ENCODE peak calls at places on chromosomes 1 and 21, in ten cellular contexts. V, R, F, H, B, U, Y, G, T and E are unnamed samples. For H3K4me1, the result is how much of the 10 kb centered on the place peaks cover.

GRCh38 chr1:21641076-21641475 is 28.1 kb downstream of the RAP1GAP start:
- DNase-seq in V (no peak), R (no peak), F (no peak), H (no peak), B (no peak), U (no peak), Y (no peak), G (no peak), T (no peak), E (no peak)

GRCh38 chr1:98821379-98821778 is 159.9 kb downstream of the SNX7 start:
- DNase-seq in V (no peak), R (no peak), F (no peak), H (no peak), B (no peak), U (no peak), Y (no peak), G (no peak), T (no peak), E (no peak)

GRCh38 chr1:20584890-20585289 is 4.0 kb upstream of the CDA start:
- DNase-seq in V (peak), R (no peak), F (no peak), H (no peak), B (peak), U (no peak), Y (no peak), G (no peak), T (no peak), E (no peak)

GRCh38 chr1:144101397-144102050 is 129.7 kb upstream of the FAM72C start:
- DNase-seq in V (no peak), R (peak), F (no peak), H (peak), B (no peak), U (peak), Y (peak), G (no peak), T (no peak), E (no peak)

GRCh38 chr1:194813109-194813508 is 1626.7 kb upstream of the B3GALT2 start:
- DNase-seq in V (no peak), R (no peak), F (no peak), H (peak), B (no peak), U (no peak), Y (no peak), G (no peak), T (no peak), E (no peak)

GRCh38 chr1:51973587-51974474 is 16.7 kb downstream of the RAB3B start:
- DNase-seq in V (no peak), R (no peak), F (no peak), H (no peak), B (peak), U (no peak), Y (no peak), G (no peak), T (peak), E (no peak)

GRCh38 chr1:19533626-19534025 is 48.3 kb upstream of the CAPZB start:
- DNase-seq in V (no peak), R (peak), F (no peak), H (no peak), B (no peak), U (peak), Y (no peak), G (no peak), T (no peak), E (no peak)

GRCh38 chr1:59154406-59154805 is 142.5 kb upstream of the FGGY start:
- DNase-seq in V (no peak), R (no peak), F (no peak), H (no peak), B (no peak), U (no peak), Y (no peak), G (no peak), T (no peak), E (no peak)

GRCh38 chr1:119822406-119822805 is 11.1 kb upstream of the REG4 start:
- DNase-seq in V (no peak), R (no peak), F (no peak), H (no peak), B (no peak), U (no peak), Y (no peak), G (no peak), T (no peak), E (no peak)

GRCh38 chr21:39604951-39605350 is 7.8 kb upstream of the B3GALT5 start:
- DNase-seq in V (no peak), R (no peak), F (no peak), H (no peak), B (no peak), U (no peak), Y (no peak), G (no peak), T (no peak), E (no peak)

GRCh38 chr1:159173303-159173702 is 1.9 kb downstream of the CADM3 start:
- DNase-seq in V (no peak), R (no peak), F (no peak), H (no peak), B (no peak), U (no peak), Y (no peak), G (no peak), T (no peak), E (no peak)

GRCh38 chr1:190102757-190103326 is 374.8 kb downstream of the BRINP3 start:
- DNase-seq in V (no peak), R (no peak), F (no peak), H (no peak), B (no peak), U (no peak), Y (no peak), G (no peak), T (no peak), E (no peak)

GRCh38 chr1:160207118-160207650 is 2.0 kb downstream of the PEA15 start:
- DNase-seq in V (no peak), R (no peak), F (no peak), H (no peak), B (no peak), U (no peak), Y (no peak), G (no peak), T (no peak), E (no peak)

GRCh38 chr1:50474859-50475809 is 51.9 kb upstream of the DMRTA2 start:
- DNase-seq in V (peak), R (no peak), F (no peak), H (peak), B (peak), U (no peak), Y (no peak), G (no peak), T (no peak), E (no peak)

GRCh38 chr1:145898756-145899155 is 11.1 kb downstream of the ITGA10 start:
- DNase-seq in V (no peak), R (no peak), F (no peak), H (no peak), B (no peak), U (no peak), Y (no peak), G (no peak), T (no peak), E (no peak)

GRCh38 chr1:23539698-23540266 is 8.7 kb upstream of the E2F2 start:
- DNase-seq in V (peak), R (peak), F (peak), H (peak), B (peak), U (peak), Y (peak), G (peak), T (peak), E (peak)

GRCh38 chr21:44875341-44875740 is 1.9 kb upstream of the PTTG1IP start:
- DNase-seq in V (no peak), R (no peak), F (no peak), H (no peak), B (peak), U (no peak), Y (no peak), G (peak), T (peak), E (no peak)

GRCh38 chr1:29835486-29836273 is 599.4 kb downstream of the PTPRU start:
- DNase-seq in V (no peak), R (no peak), F (no peak), H (no peak), B (no peak), U (no peak), Y (no peak), G (no peak), T (no peak), E (no peak)

GRCh38 chr1:171794085-171794484 is 12.6 kb downstream of the METTL13 start:
- DNase-seq in V (no peak), R (no peak), F (peak), H (no peak), B (peak), U (no peak), Y (no peak), G (no peak), T (no peak), E (no peak)

GRCh38 chr1:65141394-65141793 is 6.6 kb upstream of the AK4 start:
- DNase-seq in V (no peak), R (no peak), F (no peak), H (peak), B (no peak), U (no peak), Y (no peak), G (no peak), T (peak), E (no peak)

GRCh38 chr1:84672080-84672735 is 18.1 kb downstream of the SSX2IP start:
- DNase-seq in V (no peak), R (no peak), F (no peak), H (no peak), B (no peak), U (no peak), Y (no peak), G (no peak), T (no peak), E (no peak)

GRCh38 chr1:218027152-218027551 is 257.9 kb upstream of the RRP15 start:
- DNase-seq in V (no peak), R (no peak), F (no peak), H (no peak), B (no peak), U (no peak), Y (no peak), G (no peak), T (no peak), E (no peak)

GRCh38 chr1:20634594-20635084 is 1.4 kb downstream of the PINK1 start:
- DNase-seq in V (peak), R (peak), F (no peak), H (peak), B (peak), U (no peak), Y (peak), G (peak), T (peak), E (peak)

GRCh38 chr1:32014199-32014936 is 700 bp downstream of the KHDRBS1 start:
- DNase-seq in V (peak), R (peak), F (no peak), H (peak), B (peak), U (peak), Y (peak), G (peak), T (peak), E (peak)

GRCh38 chr1:165907256-165907857 is 79.9 kb downstream of the UCK2 start:
- DNase-seq in V (no peak), R (no peak), F (no peak), H (no peak), B (peak), U (no peak), Y (no peak), G (no peak), T (no peak), E (no peak)

GRCh38 chr1:12031039-12031980 is 12.0 kb downstream of the MIIP start:
- DNase-seq in V (peak), R (peak), F (no peak), H (no peak), B (peak), U (no peak), Y (peak), G (no peak), T (peak), E (no peak)

GRCh38 chr21:42365770-42366169 is 565 bp downstream of the TFF1 start:
- DNase-seq in V (no peak), R (no peak), F (no peak), H (no peak), B (no peak), U (no peak), Y (no peak), G (no peak), T (no peak), E (no peak)

GRCh38 chr21:45977396-45977795 is 4.2 kb upstream of the COL6A1 start:
- DNase-seq in V (peak), R (no peak), F (no peak), H (no peak), B (no peak), U (peak), Y (no peak), G (no peak), T (no peak), E (no peak)

GRCh38 chr1:214588963-214589597 is 13.9 kb upstream of the CENPF start:
- DNase-seq in V (no peak), R (no peak), F (no peak), H (no peak), B (peak), U (no peak), Y (no peak), G (no peak), T (no peak), E (no peak)

GRCh38 chr1:170856455-170856854 is 78.9 kb upstream of the MROH9 start:
- DNase-seq in V (no peak), R (no peak), F (no peak), H (no peak), B (no peak), U (no peak), Y (no peak), G (no peak), T (no peak), E (no peak)

GRCh38 chr1:244941121-244941520 is 76.8 kb upstream of the HNRNPU start:
- DNase-seq in V (no peak), R (no peak), F (no peak), H (no peak), B (no peak), U (no peak), Y (no peak), G (no peak), T (no peak), E (no peak)

GRCh38 chr1:55645286-55645685 is 430.1 kb upstream of the USP24 start:
- DNase-seq in V (no peak), R (no peak), F (no peak), H (no peak), B (no peak), U (no peak), Y (no peak), G (no peak), T (no peak), E (no peak)

GRCh38 chr1:44964396-44964795 is 22.0 kb downstream of the EIF2B3 start:
- DNase-seq in V (no peak), R (no peak), F (no peak), H (no peak), B (no peak), U (no peak), Y (no peak), G (no peak), T (no peak), E (no peak)

GRCh38 chr1:196355206-196355786 is 252.9 kb downstream of the KCNT2 start:
- DNase-seq in V (peak), R (no peak), F (no peak), H (peak), B (peak), U (no peak), Y (no peak), G (no peak), T (peak), E (no peak)

GRCh38 chr1:202238914-202239313 is 45.3 kb downstream of the LGR6 start:
- DNase-seq in V (no peak), R (no peak), F (no peak), H (no peak), B (no peak), U (peak), Y (no peak), G (no peak), T (no peak), E (no peak)

GRCh38 chr1:31867546-31867945 is 51.7 kb upstream of the SPOCD1 start:
- DNase-seq in V (no peak), R (no peak), F (no peak), H (no peak), B (no peak), U (no peak), Y (no peak), G (no peak), T (no peak), E (no peak)

GRCh38 chr1:192539450-192540132 is 36.0 kb upstream of the RGS1 start:
- DNase-seq in V (peak), R (no peak), F (no peak), H (peak), B (peak), U (no peak), Y (no peak), G (peak), T (peak), E (no peak)

GRCh38 chr1:202349263-202349928 is 897 bp downstream of the PPP1R12B start:
- DNase-seq in V (no peak), R (no peak), F (no peak), H (peak), B (peak), U (peak), Y (peak), G (peak), T (peak), E (no peak)

GRCh38 chr1:68217060-68217554 is 15.2 kb downstream of the WLS start:
- DNase-seq in V (no peak), R (no peak), F (no peak), H (no peak), B (no peak), U (no peak), Y (no peak), G (no peak), T (no peak), E (no peak)
- H3K27ac ChIP-seq in V (no peak), R (no peak), F (no peak), H (no peak), B (no peak), U (no peak), Y (no peak), G (no peak), T (no peak), E (no peak)

GRCh38 chr21:41362605-41363369 is 960 bp downstream of the MX2 start:
- DNase-seq in V (no peak), R (no peak), F (no peak), H (no peak), B (no peak), U (no peak), Y (no peak), G (no peak), T (no peak), E (peak)
- H3K4me3 ChIP-seq in V (no peak), R (peak), F (peak), H (no peak), B (no peak), U (peak), Y (no peak), G (peak), T (no peak), E (peak)

GRCh38 chr1:204148098-204148406 is 3.8 kb downstream of the ETNK2 start:
- DNase-seq in V (no peak), R (no peak), F (no peak), H (no peak), B (no peak), U (no peak), Y (no peak), G (no peak), T (no peak), E (no peak)

GRCh38 chr1:204146309-204146708 is 5.5 kb downstream of the ETNK2 start:
- DNase-seq in V (no peak), R (no peak), F (no peak), H (no peak), B (no peak), U (no peak), Y (no peak), G (no peak), T (no peak), E (no peak)

GRCh38 chr1:204145033-204145504 is 6.8 kb downstream of the ETNK2 start:
- DNase-seq in V (no peak), R (no peak), F (no peak), H (no peak), B (no peak), U (no peak), Y (no peak), G (no peak), T (no peak), E (no peak)

GRCh38 chr1:204147392-204148097 is 4.3 kb downstream of the ETNK2 start:
- DNase-seq in V (peak), R (no peak), F (no peak), H (no peak), B (no peak), U (no peak), Y (no peak), G (no peak), T (no peak), E (no peak)

DNA sequence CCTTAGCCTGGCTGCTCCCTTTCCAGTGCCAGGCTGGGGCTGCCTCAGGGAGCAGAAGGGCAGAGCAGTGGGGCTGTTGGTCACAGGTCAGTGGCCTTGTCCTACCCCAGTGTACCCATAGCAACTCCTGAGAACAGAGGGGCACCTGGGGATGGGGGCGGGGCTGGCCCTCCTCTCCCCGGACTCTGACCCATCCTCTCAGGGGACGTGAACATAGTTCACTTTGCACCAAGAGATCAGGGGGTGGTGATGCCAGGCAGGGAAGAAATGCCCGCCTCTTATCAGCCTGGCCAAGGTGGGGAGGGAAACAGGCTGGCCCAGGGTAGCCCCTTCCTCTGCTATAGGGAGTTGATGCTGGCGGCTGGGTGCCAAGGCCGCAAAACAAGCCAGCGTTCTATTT is 4.9 kb downstream of the ETNK2 start:
- DNase-seq in V (no peak), R (no peak), F (no peak), H (no peak), B (no peak), U (no peak), Y (no peak), G (no peak), T (no peak), E (no peak)
- H3K4me1 ChIP-seq in V (under half), R (under half), F (under half), H (under half), B (under half), U (under half), Y (under half), G (under half), T (under half), E (under half)

DNA sequence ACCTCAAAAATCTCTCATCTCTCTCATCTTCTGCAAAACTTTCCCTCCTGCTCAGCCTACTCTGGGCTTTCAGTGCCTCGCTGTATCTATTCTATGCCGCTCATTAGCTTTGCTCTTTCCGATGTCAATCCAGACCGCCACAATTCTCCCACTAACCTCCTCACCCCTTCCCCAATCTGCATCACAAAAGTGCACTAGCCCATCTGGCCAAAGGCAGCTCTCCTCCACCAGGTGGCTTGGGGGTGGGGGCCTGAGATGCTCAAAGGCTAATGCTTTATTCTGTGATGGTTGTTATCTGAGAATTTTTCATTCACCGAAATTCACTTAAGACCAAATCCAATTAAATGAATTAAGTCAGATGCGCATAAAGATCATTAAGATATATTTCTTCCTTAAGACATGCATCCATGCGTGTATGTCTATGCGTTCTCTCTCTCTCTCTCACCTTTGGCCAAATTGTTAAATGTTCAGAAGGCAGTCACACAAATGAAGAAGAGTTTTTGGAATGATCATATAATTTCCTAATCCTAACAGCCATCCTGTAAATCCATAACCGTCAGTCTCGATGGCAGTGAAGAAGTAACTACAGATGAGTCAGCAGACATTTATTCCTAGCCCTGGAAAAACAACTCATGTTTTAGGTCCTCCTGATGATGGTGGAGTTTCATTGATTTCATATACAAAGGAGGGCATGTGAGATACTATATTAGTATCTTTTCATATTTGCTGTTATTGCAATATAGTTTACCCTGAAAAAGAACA is 111.3 kb downstream of the C1orf21 start:
- DNase-seq in V (peak), R (no peak), F (no peak), H (no peak), B (no peak), U (no peak), Y (no peak), G (no peak), T (no peak), E (no peak)
- H3K27ac ChIP-seq in V (peak), R (no peak), F (no peak), H (no peak), B (no peak), U (no peak), Y (no peak), G (no peak), T (no peak), E (no peak)

GRCh38 chr1:154736840-154737239 is 128.9 kb upstream of the ADAR start:
- DNase-seq in V (no peak), R (no peak), F (no peak), H (no peak), B (peak), U (no peak), Y (no peak), G (no peak), T (no peak), E (no peak)
- H3K4me3 ChIP-seq in V (no peak), R (no peak), F (no peak), H (no peak), B (no peak), U (no peak), Y (no peak), G (no peak), T (no peak), E (no peak)

GRCh38 chr1:216111842-216112241 is 311.4 kb downstream of the USH2A start:
- DNase-seq in V (no peak), R (no peak), F (no peak), H (no peak), B (peak), U (no peak), Y (no peak), G (no peak), T (peak), E (no peak)
- H3K4me1 ChIP-seq in V (under half), R (under half), F (under half), H (under half), B (under half), U (under half), Y (under half), G (under half), T (under half), E (under half)

DNA sequence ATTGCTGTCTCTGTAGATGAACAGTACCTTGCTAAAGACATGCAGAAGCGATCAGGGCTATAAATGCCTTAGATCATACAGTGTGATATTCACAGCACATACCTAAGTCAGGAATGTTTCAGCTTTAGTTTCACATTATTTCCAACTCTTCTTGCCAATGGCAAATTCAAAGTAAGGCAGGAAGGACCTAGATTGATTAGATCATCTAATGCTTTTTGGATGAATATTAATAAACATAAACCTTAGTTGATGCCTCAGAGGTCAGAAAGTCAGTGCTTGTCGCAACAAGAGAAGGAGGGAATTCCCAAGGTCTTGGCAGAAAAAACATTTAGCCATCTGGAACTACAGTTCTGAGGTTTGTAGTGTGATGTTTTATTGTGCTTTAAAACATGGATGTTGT is 122.3 kb downstream of the TNFSF18 start:
- DNase-seq in V (no peak), R (no peak), F (no peak), H (no peak), B (peak), U (no peak), Y (no peak), G (no peak), T (peak), E (no peak)
- H3K27ac ChIP-seq in V (no peak), R (no peak), F (no peak), H (peak), B (peak), U (no peak), Y (no peak), G (no peak), T (peak), E (no peak)